ENCODE peak calls at places on chromosomes 5 and 9, in four cellular contexts. Q is HCT116, V is HepG2, N is K562. L is an unnamed sample.

GRCh38 chr5:1387059-1387755 is 42.3 kb upstream of the CLPTM1L start:
- DNase-seq in N (no peak), V (no peak), Q (no peak), L (no peak)

GRCh38 chr5:66741394-66741793 is 145.2 kb downstream of the MAST4 start:
- DNase-seq in N (no peak), V (peak; percentile 77), Q (no peak), L (no peak)

GRCh38 chr9:93450817-93451761 is at the start of gene FAM120A:
- DNase-seq in V (peak; percentile 38), Q (peak; percentile 15), N (peak; percentile 85), L (no peak)

GRCh38 chr9:98599566-98599965 is 109.2 kb downstream of the GABBR2 start:
- DNase-seq in N (no peak), Q (no peak), V (no peak), L (no peak)

GRCh38 chr5:761854-762685 is 22.5 kb downstream of the ZDHHC11B start:
- DNase-seq in V (no peak), Q (no peak), N (no peak), L (no peak)

GRCh38 chr9:113380869-113381378 is 4.1 kb upstream of the HDHD3 start:
- DNase-seq in V (no peak), Q (no peak), N (no peak), L (no peak)

GRCh38 chr5:91474201-91474600 is 91.1 kb upstream of the ARRDC3 start:
- DNase-seq in N (no peak), V (no peak), Q (no peak), L (no peak)

GRCh38 chr9:132814937-132815336 is 63.1 kb downstream of the AK8 start:
- DNase-seq in N (no peak), V (no peak), Q (no peak), L (no peak)

GRCh38 chr5:2180456-2180855 is 297.7 kb upstream of the IRX4 start:
- DNase-seq in V (no peak), N (no peak), Q (no peak), L (no peak)

GRCh38 chr5:174327317-174327864 is 281.9 kb downstream of the NSG2 start:
- DNase-seq in Q (peak; percentile 75), N (peak; percentile 82), V (peak; percentile 42), L (peak; percentile 30)
- H3K36me3 ChIP-seq in Q (no peaks in the 10 kb centered on the region), N (no peaks in the 10 kb centered on the region), V (no peaks in the 10 kb centered on the region), L (no peaks in the 10 kb centered on the region)

GRCh38 chr5:68071731-68072130 is 143.8 kb upstream of the PIK3R1 start:
- DNase-seq in V (no peak), Q (no peak), N (no peak), L (no peak)

GRCh38 chr5:68071243-68071642 is 144.3 kb upstream of the PIK3R1 start:
- DNase-seq in N (no peak), V (no peak), Q (no peak), L (no peak)

GRCh38 chr5:68067353-68067752 is 148.2 kb upstream of the PIK3R1 start:
- DNase-seq in N (no peak), Q (no peak), V (no peak), L (no peak)

GRCh38 chr5:68068204-68068603 is 147.4 kb upstream of the PIK3R1 start:
- DNase-seq in V (no peak), N (no peak), Q (no peak), L (no peak)

DNA sequence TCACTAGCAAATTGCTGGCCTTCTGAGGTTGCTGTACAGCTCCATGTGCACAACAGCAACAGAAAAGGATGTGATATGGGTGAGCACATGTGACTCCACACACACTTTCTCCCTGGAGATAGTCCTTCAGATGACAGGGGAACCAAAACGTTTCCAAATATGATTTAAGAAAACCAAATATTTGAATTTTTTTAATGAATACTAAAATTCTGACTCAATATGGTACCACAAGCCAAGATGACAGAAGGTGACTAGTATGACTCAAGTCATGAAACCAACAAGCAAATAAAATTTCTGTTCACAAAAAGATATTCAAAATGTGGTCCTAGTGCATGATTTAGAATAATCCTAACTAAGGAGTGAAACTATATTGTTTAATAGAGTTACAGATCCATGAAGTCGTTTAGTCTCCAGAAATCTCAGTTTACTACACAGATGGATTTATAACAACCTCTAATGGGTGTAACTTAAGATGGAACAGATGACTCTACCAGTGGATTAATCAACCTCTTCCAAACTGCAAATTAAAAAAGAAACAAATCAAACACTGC is 144.8 kb upstream of the PIK3R1 start:
- DNase-seq in Q (no peak), N (no peak), V (no peak), L (no peak)
- TF ChIP-seq SIN3A in Q (no peak), N (no peak), V (no peak), L (no peak)

GRCh38 chr5:159887050-159887449 is 29.2 kb upstream of the ADRA1B start:
- DNase-seq in V (no peak), N (no peak), Q (no peak), L (no peak)

GRCh38 chr5:159894149-159894720 is 22.0 kb upstream of the ADRA1B start:
- DNase-seq in V (no peak), Q (no peak), N (no peak), L (no peak)

GRCh38 chr5:159890141-159890540 is 26.1 kb upstream of the ADRA1B start:
- DNase-seq in Q (no peak), N (no peak), V (no peak), L (no peak)

GRCh38 chr5:159893020-159893695 is 23.1 kb upstream of the ADRA1B start:
- DNase-seq in Q (no peak), V (no peak), N (no peak), L (no peak)

DNA sequence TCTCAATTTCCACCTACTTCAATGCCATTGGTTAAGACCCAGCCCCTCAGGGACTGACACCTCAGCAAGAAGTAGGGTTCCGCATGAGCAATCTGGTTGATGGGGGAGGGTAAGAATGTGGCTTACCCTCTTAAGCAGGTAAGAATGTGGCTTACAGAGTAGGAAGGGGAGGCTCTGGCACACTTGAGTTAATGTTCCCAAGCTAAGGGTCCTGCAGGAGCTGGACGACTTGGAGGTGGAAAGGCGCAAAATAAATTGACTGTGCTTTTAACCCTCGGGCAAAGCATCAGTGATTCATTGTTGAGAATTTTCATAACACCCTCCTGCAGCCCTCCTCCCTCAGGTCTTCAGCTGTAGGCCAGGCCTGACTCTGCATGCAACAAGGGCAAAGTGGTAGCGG is 24.9 kb upstream of the ADRA1B start:
- DNase-seq in N (no peak), V (no peak), Q (no peak), L (no peak)
- TF ChIP-seq TCF7L2 in N (no peak), V (no peak), Q (no peak), L (no peak)

GRCh38 chr5:171840701-171841522 is 55.3 kb downstream of the SMIM23 start:
- DNase-seq in V (no peak), N (peak; percentile 30), Q (no peak), L (no peak)
- H3K36me3 ChIP-seq in V (no peaks in the 10 kb centered on the region), N (no peaks in the 10 kb centered on the region), Q (no peaks in the 10 kb centered on the region), L (no peaks in the 10 kb centered on the region)

GRCh38 chr9:135048046-135048757 is 39.3 kb upstream of the OLFM1 start:
- DNase-seq in V (no peak), N (no peak), Q (no peak), L (no peak)

GRCh38 chr9:135047026-135047350 is 40.5 kb upstream of the OLFM1 start:
- DNase-seq in Q (no peak), V (no peak), N (no peak), L (no peak)

GRCh38 chr9:135047521-135047920 is 39.9 kb upstream of the OLFM1 start:
- DNase-seq in N (no peak), Q (no peak), V (no peak), L (no peak)

GRCh38 chr9:135045264-135046155 is 42.0 kb upstream of the OLFM1 start:
- DNase-seq in N (no peak), Q (no peak), V (no peak), L (no peak)

DNA sequence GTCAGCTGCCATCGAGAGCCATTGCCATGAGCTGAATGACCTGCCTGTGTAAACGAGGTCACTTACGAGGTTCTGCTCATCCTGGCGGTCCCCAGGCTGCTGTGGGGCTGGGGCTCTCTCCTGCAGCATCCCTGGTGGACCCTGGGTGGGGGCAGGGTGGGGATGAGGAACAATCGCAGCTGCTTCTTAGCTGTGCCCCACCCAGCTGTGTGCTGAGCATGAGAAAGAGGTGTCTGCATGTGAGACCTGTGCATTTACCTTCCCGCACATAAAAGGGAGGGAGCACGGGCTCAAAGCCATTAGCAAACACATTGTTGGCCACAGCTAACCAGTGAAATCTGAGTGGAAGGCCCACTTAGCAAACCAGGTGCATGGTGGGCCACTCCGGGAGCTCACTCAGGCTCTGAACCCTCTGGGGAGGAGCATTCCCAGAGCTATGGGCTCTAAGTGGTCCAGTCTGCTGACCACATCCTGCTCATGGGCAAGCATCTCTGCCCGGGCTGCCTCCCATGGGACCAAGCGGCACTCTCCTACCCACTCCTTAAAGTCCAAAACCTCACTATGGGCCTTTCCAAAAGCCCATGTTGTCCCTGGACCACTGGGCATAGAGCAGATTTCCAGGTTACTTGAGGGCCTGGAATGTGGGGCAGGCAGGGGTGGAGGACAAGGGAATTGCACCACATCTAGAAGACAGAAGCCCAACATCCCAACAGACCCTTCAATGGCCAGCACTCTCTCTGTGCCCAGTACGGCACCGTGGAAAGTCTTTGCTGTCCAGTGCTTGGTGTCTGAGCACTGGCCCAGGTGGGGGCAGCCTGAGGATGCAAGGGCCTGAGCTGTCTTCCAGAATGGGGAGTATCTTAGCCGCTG is 41.1 kb upstream of the OLFM1 start:
- DNase-seq in N (no peak), V (no peak), Q (no peak), L (no peak)
- TF ChIP-seq SIN3A in N (no peak), V (no peak), Q (no peak), L (no peak)

GRCh38 chr9:86626802-86627201 is 272.6 kb upstream of the TUT7 start:
- DNase-seq in N (no peak), V (peak; percentile 12), Q (no peak), L (no peak)

GRCh38 chr9:86629530-86629929 is 275.3 kb upstream of the TUT7 start:
- DNase-seq in V (no peak), Q (no peak), N (no peak), L (no peak)

GRCh38 chr9:86624616-86625015 is 270.4 kb upstream of the TUT7 start:
- DNase-seq in Q (no peak), V (no peak), N (no peak), L (no peak)
- TF ChIP-seq TCF7L2 in Q (no peak), V (no peak), N (no peak), L (no peak)

L was measured in Panc1.